ENCODE peak calls at places on chromosomes 2 and 18, in five cellular contexts. O, N, H, J and C are unnamed samples.

GRCh38 chr18:941331-941730 is 36.7 kb downstream of the ADCYAP1 start:
- DNase-seq in O (no peak), N (no peak), H (no peak), J (no peak), C (no peak)

GRCh38 chr2:218310853-218311542 is 18.7 kb upstream of the TMBIM1 start:
- DNase-seq in O (no peak), N (no peak), H (no peak), J (no peak), C (no peak)

GRCh38 chr18:79479114-79479760 is 83.5 kb downstream of the NFATC1 start:
- DNase-seq in O (no peak), N (no peak), H (no peak), J (no peak), C (no peak)

GRCh38 chr18:36448384-36449290 is 151.1 kb downstream of the FHOD3 start:
- DNase-seq in O (no peak), N (no peak), H (peak), J (no peak), C (no peak)

GRCh38 chr2:236538242-236538641 is 31.4 kb upstream of the ACKR3 start:
- DNase-seq in O (no peak), N (no peak), H (no peak), J (no peak), C (no peak)

GRCh38 chr2:36478332-36478738 is 119.6 kb downstream of the FEZ2 start:
- DNase-seq in O (peak), N (no peak), H (no peak), J (no peak), C (no peak)

GRCh38 chr18:21053127-21053526 is 58.5 kb downstream of the ROCK1 start:
- DNase-seq in O (peak), N (no peak), H (no peak), J (no peak), C (no peak)

GRCh38 chr2:101684313-101684712 is 13.2 kb upstream of the MAP4K4 start:
- DNase-seq in O (no peak), N (no peak), H (no peak), J (no peak), C (no peak)

GRCh38 chr2:24724111-24724775 is 68.9 kb downstream of the PTRHD1 start:
- DNase-seq in O (no peak), N (no peak), H (no peak), J (no peak), C (no peak)

GRCh38 chr2:232341061-232341738 is 37.4 kb upstream of the ALPP start:
- DNase-seq in O (no peak), N (no peak), H (no peak), J (no peak), C (no peak)

GRCh38 chr2:36663851-36664715 is 32.4 kb upstream of the VIT start:
- DNase-seq in O (peak), N (no peak), H (peak), J (peak), C (peak)

GRCh38 chr2:117960231-117960630 is 53.6 kb downstream of the CCDC93 start:
- DNase-seq in O (no peak), N (no peak), H (no peak), J (no peak), C (no peak)

GRCh38 chr2:26591619-26592505 is 49.3 kb downstream of the CIB4 start:
- DNase-seq in O (no peak), N (no peak), H (no peak), J (no peak), C (no peak)

GRCh38 chr2:101146535-101146934 is 4.6 kb downstream of the TBC1D8 start:
- DNase-seq in O (no peak), N (no peak), H (no peak), J (peak), C (no peak)

GRCh38 chr2:97747285-97747684 is 33.9 kb downstream of the ZAP70 start:
- DNase-seq in O (no peak), N (no peak), H (no peak), J (no peak), C (no peak)

GRCh38 chr18:12271376-12272235 is 17.4 kb downstream of the CIDEA start:
- DNase-seq in O (no peak), N (peak), H (peak), J (peak), C (peak)

GRCh38 chr2:105470979-105471378 is 72.1 kb upstream of the FHL2 start:
- DNase-seq in O (no peak), N (no peak), H (no peak), J (peak), C (no peak)

GRCh38 chr18:955379-956066 is 50.9 kb downstream of the ADCYAP1 start:
- DNase-seq in O (no peak), N (no peak), H (no peak), J (no peak), C (no peak)

GRCh38 chr2:66587216-66587615 is 152.3 kb downstream of the MEIS1 start:
- DNase-seq in O (no peak), N (no peak), H (peak), J (no peak), C (no peak)

GRCh38 chr2:218298314-218298875 is 6.1 kb upstream of the TMBIM1 start:
- DNase-seq in O (no peak), N (no peak), H (no peak), J (no peak), C (no peak)

GRCh38 chr2:199490049-199490448 is 32.3 kb upstream of the SATB2 start:
- DNase-seq in O (no peak), N (no peak), H (no peak), J (no peak), C (no peak)

GRCh38 chr2:165414187-165414586 is 55.3 kb upstream of the CSRNP3 start:
- DNase-seq in O (no peak), N (no peak), H (no peak), J (no peak), C (no peak)

GRCh38 chr2:197891897-197892442 is 87.6 kb downstream of the PLCL1 start:
- DNase-seq in O (no peak), N (no peak), H (no peak), J (no peak), C (no peak)

GRCh38 chr2:118089015-118089800 is 937 bp downstream of the INSIG2 start:
- DNase-seq in O (no peak), N (no peak), H (peak), J (peak), C (peak)

GRCh38 chr18:25061345-25061744 is 290.6 kb downstream of the ZNF521 start:
- DNase-seq in O (no peak), N (no peak), H (no peak), J (no peak), C (no peak)

GRCh38 chr2:38315707-38316333 is 61.3 kb downstream of the ATL2 start:
- DNase-seq in O (no peak), N (no peak), H (peak), J (peak), C (no peak)